ENCODE peak calls at places on chromosomes 4 and X, in six cellular contexts. U is ovary, S is colonic mucosa, O is uterus, Q is left lung, A is endodermal cell. W is an unnamed sample.

GRCh38 chr4:95085118-95085833 is 327.5 kb downstream of the BMPR1B start:
- DNase-seq in A (no peak), Q (no peak), U (no peak), S (no peak), O (no peak), W (no peak)

GRCh38 chr4:48212165-48212564 is 57.5 kb downstream of the TEC start:
- DNase-seq in U (no peak), A (no peak), S (no peak), Q (no peak), O (no peak), W (no peak)

GRCh38 chr4:69656653-69657158 is 3.7 kb upstream of the UGT2A1 start:
- DNase-seq in A (peak; percentile 66), O (no peak), U (no peak), S (no peak), Q (peak; percentile 11), W (no peak)

GRCh38 chrX:113929004-113929403 is 654.9 kb upstream of the HTR2C start:
- DNase-seq in O (no peak), S (peak; percentile 29), Q (no peak), A (peak; percentile 92), U (no peak), W (no peak)

GRCh38 chr4:152831416-152831815 is 51.7 kb downstream of the ARFIP1 start:
- DNase-seq in S (no peak), Q (no peak), A (no peak), O (no peak), U (no peak), W (no peak)

GRCh38 chr4:44002368-44002767 is 446.2 kb downstream of the KCTD8 start:
- DNase-seq in S (no peak), A (no peak), Q (no peak), O (no peak), U (no peak), W (no peak)

GRCh38 chrX:24153175-24153795 is 3.8 kb downstream of the ZFX start:
- DNase-seq in O (no peak), Q (no peak), S (no peak), A (peak; percentile 77), U (no peak), W (peak; percentile 29)

GRCh38 chr4:93829531-93830089 is 1.1 kb downstream of the ATOH1 start:
- DNase-seq in U (no peak), S (peak; percentile 19), O (no peak), A (peak; percentile 75), Q (peak; percentile 75), W (no peak)

GRCh38 chr4:48939785-48940184 is 33.2 kb upstream of the OCIAD2 start:
- DNase-seq in O (no peak), U (no peak), A (no peak), S (no peak), Q (no peak), W (no peak)

GRCh38 chr4:87235020-87235671 is 14.7 kb upstream of the KLHL8 start:
- DNase-seq in U (no peak), Q (no peak), S (no peak), A (no peak), O (no peak), W (no peak)

GRCh38 chrX:106950381-106950780 is 30.2 kb downstream of the CLDN2 start:
- DNase-seq in O (no peak), S (no peak), Q (no peak), U (no peak), A (no peak), W (no peak)

GRCh38 chr4:6694177-6694901 is 661 bp downstream of the S100P start:
- DNase-seq in O (no peak), S (no peak), U (no peak), A (no peak), Q (peak; percentile 88), W (no peak)

GRCh38 chr4:29853843-29854242 is 866.3 kb upstream of the PCDH7 start:
- DNase-seq in S (no peak), U (no peak), A (peak; percentile 76), O (no peak), Q (no peak), W (no peak)

GRCh38 chrX:39957816-39958561 is 139.8 kb downstream of the BCOR start:
- DNase-seq in S (no peak), A (no peak), O (no peak), U (no peak), Q (no peak), W (no peak)

GRCh38 chr4:95158045-95158444 is 390.7 kb downstream of the UNC5C start:
- DNase-seq in O (no peak), S (no peak), Q (no peak), A (no peak), U (no peak), W (no peak)

GRCh38 chr4:169724251-169724650 is 33.5 kb downstream of the HPF1 start:
- DNase-seq in U (no peak), O (no peak), Q (no peak), S (no peak), A (no peak), W (no peak)

GRCh38 chrX:153600032-153600373 is 1.1 kb upstream of the CCNQ start:
- DNase-seq in O (no peak), Q (no peak), A (no peak), S (no peak), U (no peak), W (no peak)

GRCh38 chr4:11518754-11519153 is 90.1 kb upstream of the HS3ST1 start:
- DNase-seq in O (no peak), S (no peak), A (no peak), U (no peak), Q (no peak), W (no peak)

GRCh38 chr4:87057835-87058234 is 123.0 kb downstream of the AFF1 start:
- DNase-seq in Q (no peak), O (no peak), A (no peak), S (no peak), U (no peak), W (no peak)

GRCh38 chr4:27016551-27016950 is 155.9 kb downstream of the STIM2 start:
- DNase-seq in Q (no peak), A (no peak), S (no peak), O (no peak), U (no peak), W (no peak)

GRCh38 chrX:24024819-24025740 is 1.9 kb downstream of the KLHL15 start:
- DNase-seq in O (peak; percentile 91), S (peak; percentile 86), Q (peak; percentile 91), U (peak; percentile 93), A (peak; percentile 92), W (peak; percentile 73)

GRCh38 chr4:112968456-112969159 is 80.8 kb upstream of the ANK2 start:
- DNase-seq in A (no peak), S (no peak), O (no peak), U (no peak), Q (no peak), W (no peak)

DNA sequence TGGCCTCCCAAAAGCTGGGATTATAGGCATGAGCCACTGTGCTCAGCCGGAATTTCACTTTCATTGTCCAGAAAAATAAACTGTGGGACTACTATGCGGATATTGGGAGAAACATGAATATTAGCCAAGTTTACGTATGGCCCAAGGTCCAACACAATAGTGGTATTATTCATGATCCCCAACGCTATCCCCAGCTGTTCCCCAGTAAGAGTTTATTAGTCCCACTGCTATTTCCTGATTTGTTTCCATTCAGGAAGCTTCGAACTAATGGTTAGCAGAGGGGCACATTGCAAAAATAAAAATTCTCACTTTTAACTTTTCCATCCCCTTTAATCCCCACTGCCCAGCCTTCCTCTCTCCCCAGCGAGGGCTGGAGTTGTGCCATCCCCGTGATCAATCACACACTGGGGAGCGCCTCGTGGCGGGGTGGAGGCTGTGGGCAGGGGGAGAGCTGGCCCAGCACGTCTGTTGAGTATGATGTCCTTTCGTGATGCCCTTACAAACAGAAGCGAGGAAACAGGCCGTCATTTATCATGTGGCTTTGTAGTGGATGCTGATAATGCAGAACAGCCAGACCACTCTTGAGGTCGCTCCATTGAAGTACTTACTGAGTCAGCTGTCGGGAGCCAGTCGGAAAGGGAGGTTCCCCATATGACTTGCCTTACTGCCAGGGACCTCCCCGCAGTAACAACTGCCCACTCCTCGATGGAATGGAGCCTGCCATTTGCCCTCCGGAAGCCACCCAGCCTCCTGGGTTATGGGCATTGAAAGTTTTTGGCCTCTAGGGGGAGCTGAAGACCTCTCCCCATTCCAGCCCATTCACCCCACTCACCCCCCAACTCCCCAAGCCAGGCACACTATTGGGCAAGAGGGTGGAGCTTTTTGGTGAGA is 117.0 kb downstream of the KDR start:
- DNase-seq in A (peak; percentile 73), Q (peak; percentile 53), S (no peak), O (peak; percentile 20), U (peak; percentile 23), W (no peak)
- TF ChIP-seq CTCF in A (peak; percentile 77), Q (no peak), S (no peak), O (no peak), U (no peak), W (no peak)

DNA sequence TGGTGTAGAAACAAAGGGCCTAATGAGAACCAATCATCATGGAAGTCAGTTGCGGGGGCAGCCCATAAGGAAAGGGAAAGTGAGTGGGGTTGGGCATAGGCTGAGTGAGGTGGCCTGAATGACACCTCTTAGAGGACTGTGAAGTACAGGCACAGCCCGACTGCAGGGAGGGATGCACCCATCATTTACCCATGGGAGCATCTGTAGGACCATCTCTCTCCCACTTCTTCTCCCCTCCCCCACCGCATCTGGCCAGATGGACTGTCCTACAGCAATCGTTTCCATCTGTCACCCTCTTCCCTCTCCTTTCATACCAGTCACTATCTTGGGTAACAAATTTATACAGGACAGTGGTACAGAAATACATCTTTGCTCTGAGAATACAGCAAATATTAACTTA is 4.2 kb downstream of the STBD1 start:
- DNase-seq in Q (no peak), S (no peak), A (no peak), O (no peak), U (no peak), W (no peak)
- H3K27ac ChIP-seq in Q (no peak overlapping the region), S (no peak overlapping the region), A (no peak overlapping the region), O (no peak overlapping the region), U (no peak overlapping the region), W (no peak overlapping the region)

GRCh38 chr4:186669735-186670134 is 53.9 kb downstream of the FAT1 start:
- DNase-seq in Q (no peak), U (no peak), A (no peak), O (no peak), S (no peak), W (no peak)

GRCh38 chr4:186666750-186667149 is 56.9 kb downstream of the FAT1 start:
- DNase-seq in U (no peak), S (no peak), Q (no peak), A (no peak), O (no peak), W (no peak)

GRCh38 chr4:186666252-186666651 is 57.4 kb downstream of the FAT1 start:
- DNase-seq in U (no peak), Q (no peak), O (no peak), S (no peak), A (no peak), W (no peak)

DNA sequence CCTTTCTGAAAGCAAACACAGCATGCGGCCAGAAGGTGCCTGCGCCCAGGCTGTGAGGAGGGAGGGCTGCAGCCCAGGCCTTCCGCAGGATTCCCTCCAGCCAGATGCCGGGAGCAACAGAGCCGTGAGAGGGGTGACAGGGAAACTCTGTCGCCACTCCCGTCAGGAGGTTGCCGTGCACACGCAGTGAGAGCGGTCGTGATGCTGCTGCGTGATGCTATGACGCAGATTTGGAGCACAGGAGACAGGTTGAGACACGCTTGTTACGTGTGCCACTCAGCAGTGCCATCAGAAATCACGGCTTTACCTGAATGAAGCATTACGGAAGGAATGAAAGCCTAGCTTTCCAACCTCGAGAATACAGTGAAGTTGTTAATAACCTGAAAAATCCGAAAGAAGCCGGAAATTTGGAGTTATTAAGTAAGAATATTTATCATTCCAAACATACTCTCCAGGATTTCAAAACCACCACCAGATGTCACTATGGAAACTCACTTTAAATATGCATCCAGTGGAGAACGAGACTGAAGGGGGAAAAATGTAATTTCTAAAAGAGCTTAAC is 54.4 kb downstream of the FAT1 start:
- DNase-seq in Q (peak; percentile 39), S (no peak), A (peak; percentile 79), O (no peak), U (no peak), W (no peak)
- TF ChIP-seq CTCF in Q (peak; percentile 25), S (no peak), A (peak; percentile 69), O (peak; percentile 48), U (peak; percentile 9), W (no peak)

GRCh38 chr4:109614466-109614865 is 54.4 kb downstream of the MCUB start:
- DNase-seq in U (no peak), S (no peak), O (no peak), Q (no peak), A (no peak), W (no peak)
- H3K27ac ChIP-seq in U (no peak overlapping the region), S (no peak overlapping the region), O (no peak overlapping the region), Q (no peak overlapping the region), A (no peak overlapping the region), W (no peak overlapping the region)

W was measured in CD8-positive, alpha-beta T cell.